ENCODE peak calls at places on chromosomes 3 and 15, in ten cellular contexts. One of them, this sample, is unnamed.

GRCh38 chr3:127655641-127656040 is 17.1 kb upstream of the ABTB1 start:
- DNase-seq in fibroblast of pulmonary artery: peak
- DNase-seq in NCI-H2081 treated with DMSO at 0.1 percent for 48 hours: no peak
- DNase-seq in GM20000: no peak
- DNase-seq in iPS DF 6.9: no peak
- DNase-seq in HuH-7.5: no peak
- DNase-seq in stimulated activated CD4-positive, alpha-beta T cell treated with anti-CD3 and anti-CD28 coated beads, Interleukin-15, amount 100 ng/mL, for 24 hours: no peak
- DNase-seq in mucosa of descending colon: no peak
- DNase-seq in BE2C: no peak
- DNase-seq in type B pancreatic cell: no peak
- DNase-seq in this sample: no peak

GRCh38 chr3:149506540-149506939 is 32.0 kb downstream of the TM4SF4 start:
- DNase-seq in fibroblast of pulmonary artery: no peak
- DNase-seq in NCI-H2081 treated with DMSO at 0.1 percent for 48 hours: no peak
- DNase-seq in GM20000: no peak
- DNase-seq in iPS DF 6.9: no peak
- DNase-seq in HuH-7.5: no peak
- DNase-seq in stimulated activated CD4-positive, alpha-beta T cell treated with anti-CD3 and anti-CD28 coated beads, Interleukin-15, amount 100 ng/mL, for 24 hours: no peak
- DNase-seq in mucosa of descending colon: no peak
- DNase-seq in BE2C: no peak
- DNase-seq in type B pancreatic cell: no peak
- DNase-seq in this sample: no peak

GRCh38 chr3:114498779-114499370 is 205.0 kb downstream of the TIGIT start:
- DNase-seq in fibroblast of pulmonary artery: peak
- DNase-seq in NCI-H2081 treated with DMSO at 0.1 percent for 48 hours: no peak
- DNase-seq in GM20000: no peak
- DNase-seq in iPS DF 6.9: no peak
- DNase-seq in HuH-7.5: no peak
- DNase-seq in stimulated activated CD4-positive, alpha-beta T cell treated with anti-CD3 and anti-CD28 coated beads, Interleukin-15, amount 100 ng/mL, for 24 hours: no peak
- DNase-seq in mucosa of descending colon: no peak
- DNase-seq in BE2C: peak
- DNase-seq in type B pancreatic cell: no peak
- DNase-seq in this sample: no peak

GRCh38 chr3:58528629-58529028 is 8.4 kb downstream of the ACOX2 start:
- DNase-seq in fibroblast of pulmonary artery: peak
- DNase-seq in NCI-H2081 treated with DMSO at 0.1 percent for 48 hours: no peak
- DNase-seq in GM20000: no peak
- DNase-seq in iPS DF 6.9: no peak
- DNase-seq in HuH-7.5: no peak
- DNase-seq in stimulated activated CD4-positive, alpha-beta T cell treated with anti-CD3 and anti-CD28 coated beads, Interleukin-15, amount 100 ng/mL, for 24 hours: no peak
- DNase-seq in mucosa of descending colon: no peak
- DNase-seq in BE2C: peak
- DNase-seq in type B pancreatic cell: no peak
- DNase-seq in this sample: no peak

GRCh38 chr3:141431411-141432378 is 55.1 kb upstream of the RASA2 start:
- DNase-seq in fibroblast of pulmonary artery: no peak
- DNase-seq in NCI-H2081 treated with DMSO at 0.1 percent for 48 hours: no peak
- DNase-seq in GM20000: no peak
- DNase-seq in iPS DF 6.9: no peak
- DNase-seq in HuH-7.5: no peak
- DNase-seq in stimulated activated CD4-positive, alpha-beta T cell treated with anti-CD3 and anti-CD28 coated beads, Interleukin-15, amount 100 ng/mL, for 24 hours: no peak
- DNase-seq in mucosa of descending colon: no peak
- DNase-seq in BE2C: peak
- DNase-seq in type B pancreatic cell: no peak
- DNase-seq in this sample: no peak

GRCh38 chr3:179765396-179765795 is 112.6 kb downstream of the USP13 start:
- DNase-seq in fibroblast of pulmonary artery: no peak
- DNase-seq in NCI-H2081 treated with DMSO at 0.1 percent for 48 hours: no peak
- DNase-seq in GM20000: no peak
- DNase-seq in iPS DF 6.9: no peak
- DNase-seq in HuH-7.5: no peak
- DNase-seq in stimulated activated CD4-positive, alpha-beta T cell treated with anti-CD3 and anti-CD28 coated beads, Interleukin-15, amount 100 ng/mL, for 24 hours: no peak
- DNase-seq in mucosa of descending colon: no peak
- DNase-seq in BE2C: peak
- DNase-seq in type B pancreatic cell: no peak
- DNase-seq in this sample: no peak

GRCh38 chr15:69595009-69595825 is 142.6 kb downstream of the RPLP1 start:
- DNase-seq in fibroblast of pulmonary artery: no peak
- DNase-seq in NCI-H2081 treated with DMSO at 0.1 percent for 48 hours: no peak
- DNase-seq in GM20000: no peak
- DNase-seq in iPS DF 6.9: no peak
- DNase-seq in HuH-7.5: no peak
- DNase-seq in stimulated activated CD4-positive, alpha-beta T cell treated with anti-CD3 and anti-CD28 coated beads, Interleukin-15, amount 100 ng/mL, for 24 hours: no peak
- DNase-seq in mucosa of descending colon: peak
- DNase-seq in BE2C: no peak
- DNase-seq in type B pancreatic cell: no peak
- DNase-seq in this sample: no peak

GRCh38 chr15:38608682-38609081 is 44.1 kb upstream of the RASGRP1 start:
- DNase-seq in fibroblast of pulmonary artery: no peak
- DNase-seq in NCI-H2081 treated with DMSO at 0.1 percent for 48 hours: no peak
- DNase-seq in GM20000: no peak
- DNase-seq in iPS DF 6.9: no peak
- DNase-seq in HuH-7.5: no peak
- DNase-seq in stimulated activated CD4-positive, alpha-beta T cell treated with anti-CD3 and anti-CD28 coated beads, Interleukin-15, amount 100 ng/mL, for 24 hours: no peak
- DNase-seq in mucosa of descending colon: no peak
- DNase-seq in BE2C: no peak
- DNase-seq in type B pancreatic cell: no peak
- DNase-seq in this sample: no peak

GRCh38 chr3:48845170-48845569 is 2.5 kb downstream of the PRKAR2A start:
- DNase-seq in fibroblast of pulmonary artery: no peak
- DNase-seq in NCI-H2081 treated with DMSO at 0.1 percent for 48 hours: no peak
- DNase-seq in GM20000: no peak
- DNase-seq in iPS DF 6.9: no peak
- DNase-seq in HuH-7.5: no peak
- DNase-seq in stimulated activated CD4-positive, alpha-beta T cell treated with anti-CD3 and anti-CD28 coated beads, Interleukin-15, amount 100 ng/mL, for 24 hours: no peak
- DNase-seq in mucosa of descending colon: no peak
- DNase-seq in BE2C: no peak
- DNase-seq in type B pancreatic cell: no peak
- DNase-seq in this sample: no peak

GRCh38 chr15:31563421-31563820 is 236.8 kb downstream of the KLF13 start:
- DNase-seq in fibroblast of pulmonary artery: no peak
- DNase-seq in NCI-H2081 treated with DMSO at 0.1 percent for 48 hours: no peak
- DNase-seq in GM20000: no peak
- DNase-seq in iPS DF 6.9: no peak
- DNase-seq in HuH-7.5: no peak
- DNase-seq in stimulated activated CD4-positive, alpha-beta T cell treated with anti-CD3 and anti-CD28 coated beads, Interleukin-15, amount 100 ng/mL, for 24 hours: no peak
- DNase-seq in mucosa of descending colon: no peak
- DNase-seq in BE2C: no peak
- DNase-seq in type B pancreatic cell: no peak
- DNase-seq in this sample: no peak

GRCh38 chr3:126023390-126023789 is 54.4 kb downstream of the ROPN1B start:
- DNase-seq in fibroblast of pulmonary artery: no peak
- DNase-seq in NCI-H2081 treated with DMSO at 0.1 percent for 48 hours: no peak
- DNase-seq in GM20000: no peak
- DNase-seq in iPS DF 6.9: no peak
- DNase-seq in HuH-7.5: no peak
- DNase-seq in stimulated activated CD4-positive, alpha-beta T cell treated with anti-CD3 and anti-CD28 coated beads, Interleukin-15, amount 100 ng/mL, for 24 hours: no peak
- DNase-seq in mucosa of descending colon: no peak
- DNase-seq in BE2C: no peak
- DNase-seq in type B pancreatic cell: no peak
- DNase-seq in this sample: no peak

GRCh38 chr3:140695361-140696061 is 17.6 kb downstream of the TRIM42 start:
- DNase-seq in fibroblast of pulmonary artery: no peak
- DNase-seq in NCI-H2081 treated with DMSO at 0.1 percent for 48 hours: no peak
- DNase-seq in GM20000: no peak
- DNase-seq in iPS DF 6.9: no peak
- DNase-seq in HuH-7.5: no peak
- DNase-seq in stimulated activated CD4-positive, alpha-beta T cell treated with anti-CD3 and anti-CD28 coated beads, Interleukin-15, amount 100 ng/mL, for 24 hours: no peak
- DNase-seq in mucosa of descending colon: no peak
- DNase-seq in BE2C: no peak
- DNase-seq in type B pancreatic cell: no peak
- DNase-seq in this sample: no peak

GRCh38 chr15:88401972-88402656 is 65.1 kb downstream of the MRPL46 start:
- DNase-seq in fibroblast of pulmonary artery: no peak
- DNase-seq in NCI-H2081 treated with DMSO at 0.1 percent for 48 hours: no peak
- DNase-seq in GM20000: no peak
- DNase-seq in iPS DF 6.9: no peak
- DNase-seq in HuH-7.5: no peak
- DNase-seq in stimulated activated CD4-positive, alpha-beta T cell treated with anti-CD3 and anti-CD28 coated beads, Interleukin-15, amount 100 ng/mL, for 24 hours: peak
- DNase-seq in mucosa of descending colon: no peak
- DNase-seq in BE2C: peak
- DNase-seq in type B pancreatic cell: no peak
- DNase-seq in this sample: no peak

GRCh38 chr15:93018574-93018973 is 70.4 kb downstream of the RGMA start:
- DNase-seq in fibroblast of pulmonary artery: peak
- DNase-seq in NCI-H2081 treated with DMSO at 0.1 percent for 48 hours: no peak
- DNase-seq in GM20000: no peak
- DNase-seq in iPS DF 6.9: no peak
- DNase-seq in HuH-7.5: no peak
- DNase-seq in stimulated activated CD4-positive, alpha-beta T cell treated with anti-CD3 and anti-CD28 coated beads, Interleukin-15, amount 100 ng/mL, for 24 hours: no peak
- DNase-seq in mucosa of descending colon: no peak
- DNase-seq in BE2C: no peak
- DNase-seq in type B pancreatic cell: no peak
- DNase-seq in this sample: no peak

GRCh38 chr3:111714305-111714704 is 119.2 kb upstream of the ZBED2 start:
- DNase-seq in fibroblast of pulmonary artery: peak
- DNase-seq in NCI-H2081 treated with DMSO at 0.1 percent for 48 hours: no peak
- DNase-seq in GM20000: no peak
- DNase-seq in iPS DF 6.9: no peak
- DNase-seq in HuH-7.5: no peak
- DNase-seq in stimulated activated CD4-positive, alpha-beta T cell treated with anti-CD3 and anti-CD28 coated beads, Interleukin-15, amount 100 ng/mL, for 24 hours: no peak
- DNase-seq in mucosa of descending colon: no peak
- DNase-seq in BE2C: no peak
- DNase-seq in type B pancreatic cell: no peak
- DNase-seq in this sample: no peak

GRCh38 chr15:39411102-39411989 is 169.5 kb upstream of the THBS1 start:
- DNase-seq in fibroblast of pulmonary artery: no peak
- DNase-seq in NCI-H2081 treated with DMSO at 0.1 percent for 48 hours: no peak
- DNase-seq in GM20000: peak
- DNase-seq in iPS DF 6.9: no peak
- DNase-seq in HuH-7.5: no peak
- DNase-seq in stimulated activated CD4-positive, alpha-beta T cell treated with anti-CD3 and anti-CD28 coated beads, Interleukin-15, amount 100 ng/mL, for 24 hours: peak
- DNase-seq in mucosa of descending colon: no peak
- DNase-seq in BE2C: no peak
- DNase-seq in type B pancreatic cell: no peak
- DNase-seq in this sample: no peak

GRCh38 chr3:118102737-118103136 is 931.9 kb downstream of the IGSF11 start:
- DNase-seq in fibroblast of pulmonary artery: no peak
- DNase-seq in NCI-H2081 treated with DMSO at 0.1 percent for 48 hours: no peak
- DNase-seq in GM20000: no peak
- DNase-seq in iPS DF 6.9: no peak
- DNase-seq in HuH-7.5: no peak
- DNase-seq in stimulated activated CD4-positive, alpha-beta T cell treated with anti-CD3 and anti-CD28 coated beads, Interleukin-15, amount 100 ng/mL, for 24 hours: no peak
- DNase-seq in mucosa of descending colon: no peak
- DNase-seq in BE2C: no peak
- DNase-seq in type B pancreatic cell: no peak
- DNase-seq in this sample: no peak

GRCh38 chr15:91268510-91268909 is 168.5 kb downstream of the SV2B start:
- DNase-seq in fibroblast of pulmonary artery: no peak
- DNase-seq in NCI-H2081 treated with DMSO at 0.1 percent for 48 hours: no peak
- DNase-seq in GM20000: no peak
- DNase-seq in iPS DF 6.9: no peak
- DNase-seq in HuH-7.5: no peak
- DNase-seq in stimulated activated CD4-positive, alpha-beta T cell treated with anti-CD3 and anti-CD28 coated beads, Interleukin-15, amount 100 ng/mL, for 24 hours: peak
- DNase-seq in mucosa of descending colon: no peak
- DNase-seq in BE2C: peak
- DNase-seq in type B pancreatic cell: no peak
- DNase-seq in this sample: no peak

GRCh38 chr3:115287198-115287597 is 140.1 kb upstream of the ZBTB20 start:
- DNase-seq in fibroblast of pulmonary artery: no peak
- DNase-seq in NCI-H2081 treated with DMSO at 0.1 percent for 48 hours: no peak
- DNase-seq in GM20000: no peak
- DNase-seq in iPS DF 6.9: no peak
- DNase-seq in HuH-7.5: no peak
- DNase-seq in stimulated activated CD4-positive, alpha-beta T cell treated with anti-CD3 and anti-CD28 coated beads, Interleukin-15, amount 100 ng/mL, for 24 hours: no peak
- DNase-seq in mucosa of descending colon: no peak
- DNase-seq in BE2C: no peak
- DNase-seq in type B pancreatic cell: no peak
- DNase-seq in this sample: no peak

GRCh38 chr15:98658831-98659699 is 10.7 kb downstream of the IGF1R start:
- DNase-seq in fibroblast of pulmonary artery: peak
- DNase-seq in NCI-H2081 treated with DMSO at 0.1 percent for 48 hours: no peak
- DNase-seq in GM20000: peak
- DNase-seq in iPS DF 6.9: no peak
- DNase-seq in HuH-7.5: peak
- DNase-seq in stimulated activated CD4-positive, alpha-beta T cell treated with anti-CD3 and anti-CD28 coated beads, Interleukin-15, amount 100 ng/mL, for 24 hours: peak
- DNase-seq in mucosa of descending colon: no peak
- DNase-seq in BE2C: peak
- DNase-seq in type B pancreatic cell: no peak
- DNase-seq in this sample: no peak

GRCh38 chr15:21267231-21267630 is 173.1 kb downstream of the POTEB3 start:
- DNase-seq in fibroblast of pulmonary artery: no peak
- DNase-seq in NCI-H2081 treated with DMSO at 0.1 percent for 48 hours: no peak
- DNase-seq in GM20000: no peak
- DNase-seq in iPS DF 6.9: no peak
- DNase-seq in HuH-7.5: no peak
- DNase-seq in stimulated activated CD4-positive, alpha-beta T cell treated with anti-CD3 and anti-CD28 coated beads, Interleukin-15, amount 100 ng/mL, for 24 hours: no peak
- DNase-seq in mucosa of descending colon: no peak
- DNase-seq in BE2C: no peak
- DNase-seq in type B pancreatic cell: no peak
- DNase-seq in this sample: no peak

GRCh38 chr15:50241684-50242450 is 23.7 kb downstream of the HDC start:
- DNase-seq in fibroblast of pulmonary artery: no peak
- DNase-seq in NCI-H2081 treated with DMSO at 0.1 percent for 48 hours: no peak
- DNase-seq in GM20000: no peak
- DNase-seq in iPS DF 6.9: no peak
- DNase-seq in HuH-7.5: no peak
- DNase-seq in stimulated activated CD4-positive, alpha-beta T cell treated with anti-CD3 and anti-CD28 coated beads, Interleukin-15, amount 100 ng/mL, for 24 hours: no peak
- DNase-seq in mucosa of descending colon: no peak
- DNase-seq in BE2C: no peak
- DNase-seq in type B pancreatic cell: no peak
- DNase-seq in this sample: no peak

GRCh38 chr3:145719118-145719517 is 441.9 kb downstream of the PLOD2 start:
- DNase-seq in fibroblast of pulmonary artery: no peak
- DNase-seq in NCI-H2081 treated with DMSO at 0.1 percent for 48 hours: peak
- DNase-seq in GM20000: no peak
- DNase-seq in iPS DF 6.9: peak
- DNase-seq in HuH-7.5: no peak
- DNase-seq in stimulated activated CD4-positive, alpha-beta T cell treated with anti-CD3 and anti-CD28 coated beads, Interleukin-15, amount 100 ng/mL, for 24 hours: no peak
- DNase-seq in mucosa of descending colon: no peak
- DNase-seq in BE2C: no peak
- DNase-seq in type B pancreatic cell: no peak
- DNase-seq in this sample: no peak

GRCh38 chr3:16118396-16118795 is 56.1 kb upstream of the GALNT15 start:
- DNase-seq in fibroblast of pulmonary artery: no peak
- DNase-seq in NCI-H2081 treated with DMSO at 0.1 percent for 48 hours: no peak
- DNase-seq in GM20000: no peak
- DNase-seq in iPS DF 6.9: no peak
- DNase-seq in HuH-7.5: no peak
- DNase-seq in stimulated activated CD4-positive, alpha-beta T cell treated with anti-CD3 and anti-CD28 coated beads, Interleukin-15, amount 100 ng/mL, for 24 hours: no peak
- DNase-seq in mucosa of descending colon: no peak
- DNase-seq in BE2C: no peak
- DNase-seq in type B pancreatic cell: no peak
- DNase-seq in this sample: no peak

GRCh38 chr3:70824078-70824477 is 511.6 kb upstream of the MDFIC2 start:
- DNase-seq in fibroblast of pulmonary artery: peak
- DNase-seq in NCI-H2081 treated with DMSO at 0.1 percent for 48 hours: no peak
- DNase-seq in GM20000: no peak
- DNase-seq in iPS DF 6.9: no peak
- DNase-seq in HuH-7.5: no peak
- DNase-seq in stimulated activated CD4-positive, alpha-beta T cell treated with anti-CD3 and anti-CD28 coated beads, Interleukin-15, amount 100 ng/mL, for 24 hours: no peak
- DNase-seq in mucosa of descending colon: no peak
- DNase-seq in BE2C: no peak
- DNase-seq in type B pancreatic cell: no peak
- DNase-seq in this sample: no peak

GRCh38 chr3:40780801-40781406 is 256.1 kb downstream of the ZNF621 start:
- DNase-seq in fibroblast of pulmonary artery: peak
- DNase-seq in NCI-H2081 treated with DMSO at 0.1 percent for 48 hours: no peak
- DNase-seq in GM20000: no peak
- DNase-seq in iPS DF 6.9: no peak
- DNase-seq in HuH-7.5: no peak
- DNase-seq in stimulated activated CD4-positive, alpha-beta T cell treated with anti-CD3 and anti-CD28 coated beads, Interleukin-15, amount 100 ng/mL, for 24 hours: no peak
- DNase-seq in mucosa of descending colon: no peak
- DNase-seq in BE2C: no peak
- DNase-seq in type B pancreatic cell: no peak
- DNase-seq in this sample: no peak

GRCh38 chr3:70822777-70823176 is 510.3 kb upstream of the MDFIC2 start:
- DNase-seq in fibroblast of pulmonary artery: no peak
- DNase-seq in NCI-H2081 treated with DMSO at 0.1 percent for 48 hours: peak
- DNase-seq in GM20000: no peak
- DNase-seq in iPS DF 6.9: no peak
- DNase-seq in HuH-7.5: no peak
- DNase-seq in stimulated activated CD4-positive, alpha-beta T cell treated with anti-CD3 and anti-CD28 coated beads, Interleukin-15, amount 100 ng/mL, for 24 hours: no peak
- DNase-seq in mucosa of descending colon: no peak
- DNase-seq in BE2C: no peak
- DNase-seq in type B pancreatic cell: no peak
- DNase-seq in this sample: no peak